ENCODE peak calls at places on chromosomes 5 and 9, in five cellular contexts. U is adipocyte, J is esophagus squamous epithelium, W is psoas muscle, R is IMR-90. L is an unnamed sample. For H3K4me1, the result is how much of the 10 kb centered on the place peaks cover.

GRCh38 chr9:127187231-127187956 is 65.0 kb upstream of the ANGPTL2 start:
- DNase-seq in J (no peak), W (peak), U (peak), R (peak), L (peak)

GRCh38 chr9:20873240-20873860 is 158.1 kb downstream of the HACD4 start:
- DNase-seq in J (no peak), W (no peak), U (peak), R (peak), L (peak)

GRCh38 chr5:38148021-38148625 is 110.2 kb upstream of the EGFLAM start:
- DNase-seq in R (no peak), W (no peak), U (no peak), J (no peak), L (no peak)

GRCh38 chr9:31210982-31211570 is 1173.4 kb upstream of the ACO1 start:
- DNase-seq in U (no peak), J (no peak), R (no peak), W (peak), L (peak)

GRCh38 chr9:93262537-93263310 is 78.8 kb downstream of the WNK2 start:
- DNase-seq in J (no peak), W (no peak), U (no peak), R (no peak), L (no peak)

GRCh38 chr5:124630767-124631704 is 115.4 kb downstream of the ZNF608 start:
- DNase-seq in U (no peak), W (no peak), R (peak), J (no peak), L (peak)

GRCh38 chr9:69931340-69931739 is 110.7 kb downstream of the CFAP95 start:
- DNase-seq in R (no peak), U (peak), J (no peak), W (no peak), L (peak)

GRCh38 chr5:147713550-147714295 is 68.8 kb downstream of the JAKMIP2 start:
- DNase-seq in U (no peak), R (no peak), J (no peak), W (no peak), L (no peak)

GRCh38 chr5:167916261-167916660 is 375.2 kb upstream of the WWC1 start:
- DNase-seq in W (no peak), U (no peak), R (no peak), J (no peak), L (peak)

GRCh38 chr5:86463339-86463738 is 154.4 kb upstream of the COX7C start:
- DNase-seq in J (no peak), R (no peak), U (no peak), W (no peak), L (no peak)

GRCh38 chr9:135216236-135216635 is 128.8 kb downstream of the OLFM1 start:
- DNase-seq in J (no peak), U (no peak), R (no peak), W (no peak), L (no peak)

GRCh38 chr9:131762356-131762932 is 22.6 kb upstream of the RAPGEF1 start:
- DNase-seq in R (peak), W (peak), U (peak), J (no peak), L (peak)

GRCh38 chr9:23447166-23447565 is 378.9 kb downstream of the ELAVL2 start:
- DNase-seq in W (no peak), J (no peak), U (no peak), R (no peak), L (no peak)

GRCh38 chr9:106287108-106287631 is 575.8 kb upstream of the ZNF462 start:
- DNase-seq in U (peak), W (no peak), R (no peak), J (no peak), L (peak)

GRCh38 chr9:78552802-78553201 is 255.9 kb downstream of the PSAT1 start:
- DNase-seq in U (peak), J (no peak), W (no peak), R (peak), L (peak)

GRCh38 chr5:170420809-170421412 is 31.7 kb upstream of the KCNMB1 start:
- DNase-seq in J (no peak), R (peak), W (peak), U (peak), L (peak)

GRCh38 chr5:1791176-1791575 is 8.5 kb downstream of the MRPL36 start:
- DNase-seq in W (no peak), R (no peak), J (no peak), U (no peak), L (no peak)

GRCh38 chr5:131139321-131139720 is 25.7 kb downstream of the HINT1 start:
- DNase-seq in J (no peak), R (no peak), W (no peak), U (no peak), L (no peak)

GRCh38 chr5:96657068-96657467 is 5.1 kb upstream of the CAST start:
- DNase-seq in U (peak), W (peak), J (no peak), R (peak), L (peak)

GRCh38 chr5:171272996-171273970 is 35.8 kb upstream of the TLX3 start:
- DNase-seq in W (no peak), J (no peak), U (peak), R (peak), L (peak)

GRCh38 chr5:151662805-151663204 is 23.9 kb downstream of the SPARC start:
- DNase-seq in U (no peak), R (no peak), J (no peak), W (no peak), L (no peak)

GRCh38 chr9:132168851-132169250 is 7.0 kb downstream of the NTNG2 start:
- DNase-seq in U (no peak), J (no peak), R (no peak), W (no peak), L (no peak)

GRCh38 chr9:26324787-26325186 is 567.8 kb downstream of the CAAP1 start:
- DNase-seq in R (peak), J (no peak), U (peak), W (no peak), L (peak)

GRCh38 chr5:135456238-135457099 is 4.3 kb upstream of the TIFAB start:
- DNase-seq in W (peak), J (no peak), R (peak), U (peak), L (peak)

GRCh38 chr9:130110166-130110565 is 56.5 kb downstream of the GPR107 start:
- DNase-seq in R (no peak), U (no peak), J (no peak), W (no peak), L (no peak)

GRCh38 chr9:111838439-111838838 is 43.7 kb upstream of the SHOC1 start:
- DNase-seq in R (no peak), W (no peak), U (no peak), J (no peak), L (no peak)

GRCh38 chr5:93607367-93608258 is 24.6 kb downstream of the NR2F1 start:
- DNase-seq in W (no peak), J (no peak), U (peak), R (peak), L (peak)

GRCh38 chr5:160469156-160470144 is 47.8 kb downstream of the PTTG1 start:
- DNase-seq in J (no peak), W (no peak), R (no peak), U (no peak), L (no peak)

GRCh38 chr9:34256104-34256503 is 73.0 kb downstream of the KIF24 start:
- DNase-seq in R (no peak), J (no peak), W (peak), U (no peak), L (peak)
- H3K4me1 ChIP-seq in R (under half), J (under half), W (under half), U (half or more), L (under half)

GRCh38 chr9:121821326-121821725 is 169.9 kb downstream of the DAB2IP start:
- DNase-seq in R (no peak), W (no peak), U (no peak), J (no peak), L (no peak)
- H3K4me1 ChIP-seq in R (under half), W (under half), U (under half), J (under half), L (under half)

GRCh38 chr5:56129288-56129687 is 103.8 kb downstream of the ANKRD55 start:
- DNase-seq in R (peak), U (no peak), J (no peak), W (no peak), L (peak)
- H3K4me1 ChIP-seq in R (under half), U (under half), J (under half), W (under half), L (under half)

DNA sequence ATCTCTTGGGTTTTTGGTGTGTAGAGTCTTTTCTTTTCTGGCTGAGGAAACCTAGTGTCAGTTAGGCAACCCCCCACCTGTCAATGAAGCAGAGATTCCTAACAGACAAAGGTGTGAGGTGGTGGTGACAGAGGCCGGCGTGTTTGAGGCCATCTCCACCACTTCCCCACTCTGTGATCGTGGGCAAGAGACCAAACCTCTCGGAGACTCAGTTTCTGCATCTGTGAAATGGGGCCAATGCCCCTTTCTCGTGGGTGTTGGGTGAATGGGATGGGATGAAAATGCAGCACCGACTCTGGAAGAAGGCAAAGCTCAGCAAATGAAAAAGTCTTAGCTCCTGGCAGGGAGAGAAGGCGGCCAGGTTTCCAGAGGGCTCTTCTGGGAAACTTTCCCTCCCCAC is 807 bp downstream of the FAM163B start:
- DNase-seq in U (no peak), R (no peak), J (no peak), W (no peak), L (no peak)
- H3K4me1 ChIP-seq in U (under half), R (under half), J (under half), W (under half), L (under half)

GRCh38 chr9:36319806-36320205 is 61.6 kb upstream of the GNE start:
- DNase-seq in W (no peak), J (no peak), U (no peak), R (no peak), L (no peak)
- H3K4me1 ChIP-seq in W (under half), J (under half), U (under half), R (under half), L (under half)

GRCh38 chr5:72380491-72381274 is 60.5 kb downstream of the PTCD2 start:
- DNase-seq in U (no peak), W (no peak), R (peak), J (no peak), L (no peak)

GRCh38 chr5:72386639-72387038 is 66.5 kb downstream of the PTCD2 start:
- DNase-seq in U (no peak), W (no peak), R (no peak), J (no peak), L (no peak)

GRCh38 chr5:72387985-72388384 is 67.8 kb downstream of the PTCD2 start:
- DNase-seq in R (peak), U (peak), W (no peak), J (no peak), L (peak)

GRCh38 chr5:72379936-72380335 is 59.8 kb downstream of the PTCD2 start:
- DNase-seq in W (no peak), U (peak), R (peak), J (no peak), L (no peak)

GRCh38 chr5:72383280-72384205 is 63.4 kb downstream of the PTCD2 start:
- DNase-seq in J (no peak), U (no peak), W (no peak), R (peak), L (peak)
- H3K4me1 ChIP-seq in J (under half), U (half or more), W (under half), R (under half), L (under half)

DNA sequence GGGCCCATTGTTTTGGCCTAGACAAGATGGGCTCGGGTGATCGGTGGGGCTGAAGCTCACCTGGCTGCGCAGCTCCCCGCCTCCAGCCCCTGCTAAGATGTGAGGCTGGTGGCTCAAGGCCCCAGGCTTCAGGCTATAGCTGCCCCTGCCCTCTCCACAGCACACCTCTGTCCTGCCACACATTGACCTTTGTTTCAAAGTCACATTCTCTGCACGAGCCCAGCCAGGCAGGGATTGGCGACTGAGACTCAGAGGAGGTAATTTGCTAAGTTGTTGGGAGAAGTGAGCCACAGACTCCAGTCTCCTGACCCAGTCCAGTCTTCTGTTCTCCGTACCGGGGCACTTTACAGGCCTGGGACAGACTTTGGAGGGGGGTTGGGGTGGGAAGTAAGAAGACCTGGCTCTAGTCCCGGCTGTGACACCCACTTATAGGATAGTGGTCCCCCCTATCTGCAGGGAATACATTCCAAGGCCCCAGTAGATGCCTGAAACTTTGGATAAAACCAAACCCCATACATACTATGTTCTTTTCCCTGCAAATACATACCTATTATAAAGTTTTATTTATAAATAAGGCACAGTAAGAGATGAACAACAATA is 13.4 kb downstream of the PDGFRB start:
- DNase-seq in J (no peak), R (peak), W (no peak), U (no peak), L (no peak)
- H3K4me1 ChIP-seq in J (half or more), R (half or more), W (under half), U (half or more), L (half or more)

GRCh38 chr5:132435891-132436290 is 54.7 kb downstream of the IRF1 start:
- DNase-seq in J (no peak), R (no peak), U (no peak), W (no peak), L (no peak)
- H3K4me1 ChIP-seq in J (half or more), R (under half), U (under half), W (half or more), L (under half)

GRCh38 chr5:177296581-177296980 is 6.9 kb downstream of the RAB24 start:
- DNase-seq in W (no peak), J (no peak), R (no peak), U (no peak), L (no peak)

GRCh38 chr5:177299711-177300110 is 3.8 kb downstream of the RAB24 start:
- DNase-seq in J (no peak), R (no peak), W (no peak), U (no peak), L (no peak)

GRCh38 chr5:177295929-177296328 is 7.6 kb downstream of the RAB24 start:
- DNase-seq in J (no peak), U (no peak), R (no peak), W (no peak), L (no peak)

GRCh38 chr5:177300236-177300880 is 3.2 kb downstream of the RAB24 start:
- DNase-seq in R (peak), J (no peak), W (no peak), U (peak), L (peak)

DNA sequence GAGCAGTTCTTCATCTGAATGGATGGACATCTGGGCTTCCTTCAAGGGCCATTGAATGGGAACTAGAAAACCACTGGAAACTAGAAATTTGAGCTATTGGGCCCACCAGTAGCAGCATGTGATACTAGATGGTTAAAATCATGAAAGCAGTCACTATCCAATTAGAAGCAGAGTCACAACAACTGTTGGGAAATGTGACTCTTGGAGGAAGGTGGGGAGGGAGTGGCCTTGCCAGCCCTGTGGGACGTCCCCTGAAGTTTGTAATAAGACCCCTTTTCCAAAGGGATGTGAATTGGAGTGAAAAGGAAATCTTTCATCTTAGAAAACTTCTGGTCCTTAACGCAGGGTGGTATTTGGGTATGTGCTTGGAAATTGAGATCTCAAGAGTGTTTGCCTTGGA is 5.6 kb downstream of the RAB24 start:
- DNase-seq in W (no peak), U (no peak), J (no peak), R (no peak), L (no peak)
- H3K4me1 ChIP-seq in W (under half), U (under half), J (under half), R (under half), L (under half)